ENCODE peak calls at places on chromosomes 13 and 19, in seven cellular contexts. W, D, A, L, G, P and T are unnamed samples.

GRCh38 chr19:46785054-46785979 is 3.1 kb downstream of the SLC1A5 start:
- DNase-seq in W (peak; percentile 56), D (no peak), A (no peak), L (no peak), G (no peak), P (no peak), T (peak; percentile 9)

GRCh38 chr19:14004619-14005380 is 1.3 kb downstream of the RFX1 start:
- DNase-seq in W (peak; percentile 29), D (no peak), A (peak; percentile 51), L (no peak), G (no peak), P (no peak), T (peak; percentile 15)

GRCh38 chr19:34276614-34277013 is 22.3 kb downstream of the GARRE1 start:
- DNase-seq in W (no peak), D (no peak), A (no peak), L (no peak), G (no peak), P (no peak), T (no peak)

GRCh38 chr19:21098291-21098690 is 16.3 kb downstream of the ZNF714 start:
- DNase-seq in W (no peak), D (no peak), A (no peak), L (no peak), G (no peak), P (no peak), T (no peak)

GRCh38 chr13:110228936-110229904 is 77.7 kb downstream of the COL4A1 start:
- DNase-seq in W (no peak), D (no peak), A (no peak), L (peak; percentile 37), G (no peak), P (no peak), T (peak; percentile 71)

GRCh38 chr19:35318679-35319448 is 10.1 kb upstream of the CD22 start:
- DNase-seq in W (peak; percentile 55), D (no peak), A (peak; percentile 51), L (peak; percentile 29), G (peak; percentile 43), P (peak; percentile 14), T (peak; percentile 52)

GRCh38 chr19:10338940-10339339 is 484 bp downstream of the ICAM3 start:
- DNase-seq in W (no peak), D (no peak), A (no peak), L (no peak), G (no peak), P (no peak), T (no peak)

GRCh38 chr19:32287811-32288227 is 57.6 kb upstream of the ZNF507 start:
- DNase-seq in W (peak; percentile 82), D (peak; percentile 70), A (peak; percentile 18), L (peak; percentile 8), G (no peak), P (peak; percentile 37), T (peak; percentile 85)

GRCh38 chr19:39130337-39131254 is 5.0 kb downstream of the PAK4 start:
- DNase-seq in W (no peak), D (no peak), A (no peak), L (no peak), G (no peak), P (no peak), T (no peak)

GRCh38 chr13:113552079-113552478 is 32.5 kb upstream of the TFDP1 start:
- DNase-seq in W (no peak), D (no peak), A (no peak), L (no peak), G (no peak), P (no peak), T (no peak)

GRCh38 chr13:72397265-72397664 is 330.2 kb downstream of the MZT1 start:
- DNase-seq in W (no peak), D (no peak), A (no peak), L (no peak), G (no peak), P (no peak), T (no peak)

GRCh38 chr19:8887364-8887763 is 55.2 kb downstream of the MBD3L1 start:
- DNase-seq in W (no peak), D (no peak), A (no peak), L (no peak), G (no peak), P (no peak), T (no peak)
- TF ChIP-seq CTCF in W (no peak), D (no peak), A (no peak), L (no peak), G (no peak), P (no peak), T (no peak)

GRCh38 chr13:23750383-23751121 is 138.6 kb downstream of the MIPEP start:
- DNase-seq in W (no peak), D (no peak), A (no peak), L (peak; percentile 58), G (no peak), P (peak; percentile 61), T (peak; percentile 69)
- H3K4me3 ChIP-seq in W (no peak overlapping the region), D (no peak overlapping the region), A (no peak overlapping the region), L (no peak overlapping the region), G (no peak overlapping the region), P (no peak overlapping the region), T (no peak overlapping the region)

GRCh38 chr19:29479941-29480340 is 45.9 kb upstream of the VSTM2B start:
- DNase-seq in W (no peak), D (no peak), A (no peak), L (no peak), G (no peak), P (no peak), T (no peak)
- TF ChIP-seq CTCF in W (no peak), D (no peak), A (no peak), L (no peak), G (no peak), P (no peak), T (no peak)

GRCh38 chr19:682678-683320 is 6.6 kb downstream of the FSTL3 start:
- DNase-seq in W (no peak), D (no peak), A (no peak), L (no peak), G (no peak), P (no peak), T (no peak)

GRCh38 chr19:680287-681028 is 4.3 kb downstream of the FSTL3 start:
- DNase-seq in W (peak; percentile 98), D (peak; percentile 98), A (peak; percentile 99), L (peak; percentile 96), G (peak; percentile 74), P (peak; percentile 99), T (peak; percentile 99)

GRCh38 chr19:681638-682037 is 5.4 kb downstream of the FSTL3 start:
- DNase-seq in W (no peak), D (no peak), A (no peak), L (no peak), G (no peak), P (no peak), T (no peak)

GRCh38 chr19:679418-680286 is 3.5 kb downstream of the FSTL3 start:
- DNase-seq in W (peak; percentile 86), D (peak; percentile 70), A (no peak), L (peak; percentile 84), G (no peak), P (peak; percentile 81), T (peak; percentile 90)

GRCh38 chr19:681029-681626 is 4.9 kb downstream of the FSTL3 start:
- DNase-seq in W (no peak), D (no peak), A (peak; percentile 86), L (no peak), G (no peak), P (no peak), T (peak; percentile 98)
- H3K4me3 ChIP-seq in W (peak overlapping the region; percentile 18), D (peak overlapping the region; percentile 50), A (peak overlapping the region; percentile 72), L (peak overlapping the region; percentile 61), G (peak overlapping the region; percentile 67), P (no peak overlapping the region), T (peak overlapping the region; percentile 62)